ENCODE peak calls at places on chromosomes 1 and 21, in four cellular contexts. E is K562, N is GM12878, J is HepG2. Y is an unnamed sample.

GRCh38 chr1:196295766-196296165 is 312.5 kb downstream of the KCNT2 start:
- DNase-seq in E (no peak), N (no peak), J (no peak), Y (no peak)

GRCh38 chr1:54549181-54549924 is 1.3 kb downstream of the ACOT11 start:
- DNase-seq in E (no peak), N (no peak), J (no peak), Y (no peak)

GRCh38 chr21:17796037-17796403 is 23.1 kb downstream of the C21orf91 start:
- DNase-seq in E (no peak), N (no peak), J (peak), Y (no peak)

GRCh38 chr21:44054710-44055109 is 42.6 kb downstream of the TRAPPC10 start:
- DNase-seq in E (no peak), N (no peak), J (no peak), Y (no peak)

GRCh38 chr1:182860658-182861057 is 21.5 kb downstream of the DHX9 start:
- DNase-seq in E (no peak), N (no peak), J (no peak), Y (no peak)

GRCh38 chr1:52920791-52921291 is 699 bp downstream of the ECHDC2 start:
- DNase-seq in E (no peak), N (no peak), J (no peak), Y (no peak)

GRCh38 chr1:212460376-212460775 is 27.7 kb downstream of the NENF start:
- DNase-seq in E (no peak), N (no peak), J (no peak), Y (no peak)

GRCh38 chr1:29649375-29650040 is 413.2 kb downstream of the PTPRU start:
- DNase-seq in E (peak), N (no peak), J (no peak), Y (no peak)

GRCh38 chr21:41751621-41752020 is 15.2 kb downstream of the RIPK4 start:
- DNase-seq in E (no peak), N (no peak), J (no peak), Y (no peak)

GRCh38 chr1:20589331-20590312 is 725 bp downstream of the CDA start:
- DNase-seq in E (no peak), N (no peak), J (no peak), Y (no peak)

GRCh38 chr21:28325618-28326017 is 667.1 kb downstream of the LTN1 start:
- DNase-seq in E (no peak), N (no peak), J (no peak), Y (no peak)

GRCh38 chr1:84410328-84411107 is 12.2 kb downstream of the DNASE2B start:
- DNase-seq in E (no peak), N (no peak), J (no peak), Y (no peak)

GRCh38 chr1:186958520-186958919 is 129.8 kb downstream of the PLA2G4A start:
- DNase-seq in E (no peak), N (no peak), J (no peak), Y (no peak)

GRCh38 chr1:47439151-47440051 is 1.6 kb downstream of the FOXD2 start:
- DNase-seq in E (no peak), N (no peak), J (no peak), Y (no peak)

GRCh38 chr1:111750856-111751255 is 4.8 kb upstream of the DDX20 start:
- DNase-seq in E (no peak), N (no peak), J (no peak), Y (no peak)

GRCh38 chr21:33198346-33199135 is 31.2 kb upstream of the IFNAR2 start:
- DNase-seq in E (no peak), N (no peak), J (no peak), Y (no peak)

GRCh38 chr1:3320246-3321152 is 134.0 kb upstream of the ARHGEF16 start:
- DNase-seq in E (no peak), N (no peak), J (peak), Y (no peak)

GRCh38 chr1:197181982-197182381 is 35.5 kb upstream of the ASPM start:
- DNase-seq in E (no peak), N (no peak), J (no peak), Y (no peak)

GRCh38 chr1:156074661-156075060 is 7.6 kb downstream of the MEX3A start:
- DNase-seq in E (no peak), N (no peak), J (no peak), Y (no peak)

GRCh38 chr1:35097224-35097623 is 18.0 kb downstream of the ZMYM1 start:
- DNase-seq in E (no peak), N (no peak), J (no peak), Y (no peak)
- TF ChIP-seq SP1 in E (no peak), N (no peak), J (no peak), Y (no peak)

DNA sequence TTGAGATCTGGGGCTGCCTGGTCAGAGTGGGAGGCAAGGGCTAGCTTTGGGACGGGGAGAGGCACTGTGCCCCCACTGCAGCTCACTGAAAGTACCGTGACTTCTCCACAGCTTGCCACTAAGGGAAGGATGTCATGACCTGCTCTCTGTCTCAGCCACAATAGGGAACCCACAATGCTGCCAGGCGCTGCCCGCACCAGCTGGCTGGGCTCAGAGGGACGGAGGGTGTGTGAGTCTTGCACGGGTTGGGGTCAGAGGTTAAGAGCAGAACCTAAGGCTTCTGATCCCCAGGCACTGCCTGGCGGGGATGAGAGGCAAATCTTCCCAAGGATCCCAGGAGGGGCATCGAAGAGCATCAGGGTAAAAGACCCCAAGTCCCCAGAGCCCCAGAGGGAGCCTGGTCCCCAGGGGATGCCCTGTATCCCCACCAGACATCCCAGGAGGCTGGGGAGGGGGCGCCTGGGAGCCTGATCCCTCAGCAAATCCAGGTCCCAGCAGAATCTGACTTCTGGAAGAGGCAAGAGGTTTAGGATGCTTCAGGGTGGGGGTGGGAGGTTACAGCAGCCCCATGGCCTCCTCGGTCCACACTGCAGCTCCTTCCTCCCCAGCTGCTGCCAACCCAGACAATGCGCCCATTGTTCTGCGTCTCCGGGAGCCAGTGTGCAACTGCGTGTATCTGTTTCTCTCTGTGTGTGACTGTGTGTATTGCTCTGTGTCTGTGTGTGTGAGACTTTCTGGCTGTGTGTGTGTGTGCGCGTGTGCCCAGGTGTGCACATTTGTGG is 2.0 kb upstream of the MARCKSL1 start:
- DNase-seq in E (no peak), N (peak), J (peak), Y (no peak)
- TF ChIP-seq CBFB in E (no peak), N (no peak), J (no peak), Y (no peak)

GRCh38 chr1:4736254-4736653 is 81.8 kb downstream of the AJAP1 start:
- DNase-seq in E (no peak), N (no peak), J (no peak), Y (no peak)
- TF ChIP-seq ESRRA in E (no peak), N (no peak), J (no peak), Y (no peak)

GRCh38 chr1:62194651-62195282 is at the start of gene L1TD1:
- DNase-seq in E (no peak), N (no peak), J (no peak), Y (peak)
- TF ChIP-seq SP1 in E (no peak), N (no peak), J (no peak), Y (no peak)

DNA sequence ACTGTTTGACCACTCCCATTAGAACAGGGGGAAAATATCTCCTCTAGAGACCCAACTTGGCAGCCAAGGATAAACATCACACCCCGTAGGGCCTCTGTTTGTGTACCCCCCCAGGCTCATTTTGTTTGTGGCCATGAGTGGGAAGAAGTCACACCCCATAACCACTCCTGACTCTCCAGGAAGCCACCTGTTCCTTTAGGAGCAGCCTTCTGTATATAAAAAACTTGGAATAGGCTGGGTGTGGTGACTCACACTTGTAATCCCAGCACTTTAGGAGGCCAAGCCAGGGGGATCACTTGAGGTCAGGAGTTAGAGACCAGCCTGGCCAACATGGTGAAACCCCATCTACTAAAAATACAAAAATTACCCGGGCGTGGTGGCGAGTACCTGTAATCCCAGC is 28.7 kb upstream of the SLC6A9 start:
- DNase-seq in E (no peak), N (no peak), J (no peak), Y (no peak)
- TF ChIP-seq CBFB in E (no peak), N (no peak), J (no peak), Y (no peak)

GRCh38 chr1:206467915-206468314 is 2.4 kb upstream of the IKBKE start:
- DNase-seq in E (no peak), N (no peak), J (no peak), Y (no peak)
- TF ChIP-seq ESRRA in E (no peak), N (no peak), J (no peak), Y (no peak)

DNA sequence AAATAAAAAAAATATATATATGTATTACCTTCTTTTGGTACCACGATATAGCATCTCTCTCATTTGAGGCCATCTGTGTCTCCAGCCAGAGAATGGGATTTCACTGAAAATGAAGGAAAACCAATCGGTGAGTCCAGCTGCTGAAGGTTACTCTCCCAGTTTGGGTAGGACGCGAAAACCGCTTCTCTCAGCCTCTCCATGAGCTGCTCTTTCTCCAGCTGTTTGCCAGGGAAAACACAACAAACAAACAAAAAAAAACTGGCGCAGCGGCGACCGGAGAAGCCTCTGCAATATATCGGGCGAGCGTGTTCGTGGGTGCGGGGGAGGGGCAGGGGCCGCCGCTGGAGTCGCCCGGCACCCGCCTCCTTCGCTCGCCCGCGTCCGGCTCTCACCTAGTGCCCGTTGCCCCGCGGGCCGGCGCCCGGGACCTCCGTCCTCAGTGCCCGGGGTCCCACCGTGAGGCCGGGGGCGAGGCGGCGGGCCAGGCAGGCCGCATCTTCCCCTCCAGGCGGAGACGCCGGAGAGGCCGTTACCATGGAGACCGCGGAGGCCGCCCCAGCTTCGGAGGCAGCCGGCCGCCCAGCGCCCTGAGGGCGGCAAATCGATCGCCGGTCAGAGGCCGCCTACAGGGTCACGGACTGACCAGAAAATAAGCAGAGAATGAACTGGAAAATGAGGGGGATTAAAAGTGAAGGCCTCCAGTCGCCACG is 500 bp downstream of the PHTF1 start:
- DNase-seq in E (peak), N (no peak), J (peak), Y (peak)
- TF ChIP-seq SP1 in E (no peak), N (no peak), J (no peak), Y (no peak)

GRCh38 chr1:14616997-14617396 is 18.5 kb downstream of the KAZN start:
- DNase-seq in E (peak), N (no peak), J (no peak), Y (no peak)
- TF ChIP-seq CBFB in E (no peak), N (no peak), J (no peak), Y (no peak)

GRCh38 chr1:58895559-58896135 is 111.8 kb upstream of the JUN start:
- DNase-seq in E (no peak), N (no peak), J (no peak), Y (no peak)
- TF ChIP-seq ESRRA in E (no peak), N (no peak), J (no peak), Y (no peak)

GRCh38 chr21:34736116-34736870 is 67.5 kb downstream of the CLIC6 start:
- DNase-seq in E (no peak), N (no peak), J (no peak), Y (no peak)

GRCh38 chr21:34734696-34735095 is 65.9 kb downstream of the CLIC6 start:
- DNase-seq in E (no peak), N (no peak), J (no peak), Y (no peak)

GRCh38 chr21:34733866-34734265 is 65.1 kb downstream of the CLIC6 start:
- DNase-seq in E (no peak), N (no peak), J (no peak), Y (no peak)

GRCh38 chr21:34740198-34740597 is 71.4 kb downstream of the CLIC6 start:
- DNase-seq in E (no peak), N (no peak), J (no peak), Y (no peak)

DNA sequence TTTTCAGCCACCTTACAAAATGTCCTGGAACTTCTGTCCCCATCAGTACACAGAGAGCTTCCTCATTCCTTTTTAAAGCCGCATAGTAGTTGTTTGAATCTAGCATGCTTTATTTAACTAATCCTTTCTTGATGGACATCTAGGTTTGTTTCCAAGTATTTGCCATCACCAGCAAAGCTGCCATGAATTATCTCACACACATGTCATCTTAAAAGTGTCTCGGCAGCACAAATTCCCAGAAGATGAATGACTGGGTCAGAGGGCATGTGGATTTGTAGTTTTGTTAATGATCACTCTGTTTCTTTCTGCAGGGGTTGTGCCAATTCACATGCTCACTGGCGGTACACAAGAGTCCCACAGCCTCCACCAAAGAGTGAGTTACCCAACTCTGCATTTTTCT is 68.3 kb downstream of the CLIC6 start:
- DNase-seq in E (no peak), N (no peak), J (peak), Y (no peak)
- TF ChIP-seq SP1 in E (no peak), N (no peak), J (no peak), Y (no peak)